ENCODE peak calls at places on chromosome 9, in seven cellular contexts. V is GM12878, H is HCT116, O is Panc1, Q is K562, K is HepG2, Y is SK-N-SH. J is an unnamed sample.

GRCh38 chr9:3118081-3118480 is 274.2 kb upstream of the PUM3 start:
- DNase-seq in V (no peak), H (no peak), O (no peak), Q (no peak), K (no peak), Y (no peak), J (no peak)

GRCh38 chr9:127785023-127785932 is 556 bp upstream of the CDK9 start:
- DNase-seq in V (no peak), H (peak), O (no peak), Q (peak), K (peak), Y (peak), J (no peak)

GRCh38 chr9:137502008-137502913 is 43.1 kb upstream of the NSMF start:
- DNase-seq in V (no peak), H (no peak), O (no peak), Q (peak), K (no peak), Y (peak), J (no peak)

GRCh38 chr9:93154293-93154903 is 20.3 kb upstream of the NINJ1 start:
- DNase-seq in V (no peak), H (no peak), O (no peak), Q (peak), K (peak), Y (peak), J (peak)

GRCh38 chr9:32703635-32704034 is 68.2 kb upstream of the TAF1L start:
- DNase-seq in V (no peak), H (no peak), O (peak), Q (peak), K (peak), Y (no peak), J (no peak)

GRCh38 chr9:111000202-111000601 is 38.1 kb downstream of the LPAR1 start:
- DNase-seq in V (no peak), H (no peak), O (no peak), Q (no peak), K (no peak), Y (no peak), J (no peak)

GRCh38 chr9:135468866-135469521 is 10.6 kb upstream of the PPP1R26 start:
- DNase-seq in V (no peak), H (peak), O (no peak), Q (peak), K (no peak), Y (peak), J (no peak)

GRCh38 chr9:129596541-129597328 is 24.2 kb downstream of the C9orf50 start:
- DNase-seq in V (no peak), H (peak), O (no peak), Q (no peak), K (peak), Y (peak), J (peak)

GRCh38 chr9:138022121-138022741 is 144.6 kb downstream of the CACNA1B start:
- DNase-seq in V (no peak), H (peak), O (no peak), Q (peak), K (no peak), Y (peak), J (peak)

GRCh38 chr9:11088826-11089374 is 476.1 kb upstream of the PTPRD start:
- DNase-seq in V (no peak), H (no peak), O (no peak), Q (no peak), K (no peak), Y (no peak), J (no peak)

GRCh38 chr9:91422832-91423711 is 560 bp downstream of the NFIL3 start:
- DNase-seq in V (no peak), H (no peak), O (no peak), Q (peak), K (peak), Y (no peak), J (peak)

GRCh38 chr9:84997472-84997871 is 327.9 kb downstream of the NTRK2 start:
- DNase-seq in V (no peak), H (no peak), O (no peak), Q (no peak), K (no peak), Y (no peak), J (no peak)

GRCh38 chr9:134208310-134208841 is 44.0 kb upstream of the RNU6ATAC start:
- DNase-seq in V (no peak), H (no peak), O (no peak), Q (no peak), K (no peak), Y (peak), J (no peak)

GRCh38 chr9:133151601-133152525 is 11.9 kb downstream of the GBGT1 start:
- DNase-seq in V (no peak), H (no peak), O (no peak), Q (no peak), K (no peak), Y (no peak), J (no peak)

GRCh38 chr9:79570449-79571308 is 1.1 kb upstream of the TLE4 start:
- DNase-seq in V (no peak), H (no peak), O (no peak), Q (peak), K (no peak), Y (peak), J (peak)

GRCh38 chr9:134851015-134851414 is 29.6 kb upstream of the FCN2 start:
- DNase-seq in V (no peak), H (no peak), O (no peak), Q (no peak), K (no peak), Y (no peak), J (no peak)

GRCh38 chr9:116843863-116844620 is 156.9 kb downstream of the TRIM32 start:
- DNase-seq in V (no peak), H (no peak), O (no peak), Q (no peak), K (no peak), Y (no peak), J (no peak)

GRCh38 chr9:93650448-93650847 is 74.1 kb downstream of the PHF2 start:
- DNase-seq in V (no peak), H (no peak), O (no peak), Q (no peak), K (no peak), Y (no peak), J (no peak)

DNA sequence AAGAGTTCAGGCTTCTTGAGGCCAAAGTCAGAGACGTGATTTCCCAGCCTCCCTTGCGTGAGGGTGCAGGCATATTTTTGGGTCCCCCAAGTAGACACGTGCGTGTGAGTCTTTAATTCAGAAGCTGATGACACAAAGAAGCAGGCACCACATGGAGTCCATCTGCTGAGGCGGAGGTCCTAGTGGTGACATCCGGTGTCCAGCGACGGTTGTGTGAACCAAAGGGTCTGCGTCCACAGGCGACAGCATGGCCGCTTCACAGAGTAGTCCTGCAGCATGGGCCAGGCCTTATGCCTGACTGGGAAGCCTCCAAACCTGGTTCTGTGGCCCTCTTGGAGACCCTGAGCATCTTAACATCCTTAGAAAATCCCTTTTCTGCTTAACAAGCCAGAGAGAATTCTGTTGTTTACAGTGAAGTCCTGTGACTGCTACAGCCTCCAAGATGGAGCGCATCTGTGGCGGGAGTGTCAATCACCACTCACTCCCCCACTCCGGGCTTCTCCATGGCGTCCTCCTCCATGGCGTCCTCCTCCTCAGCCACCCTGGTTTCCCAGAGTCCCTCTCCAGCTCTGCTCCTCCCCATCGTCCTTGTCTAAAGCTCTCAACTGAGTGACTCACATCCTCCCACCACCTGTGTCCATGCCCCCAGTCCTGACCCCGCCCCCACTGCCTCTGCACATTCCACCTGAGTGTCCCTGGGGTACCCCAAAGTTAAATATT is 133.8 kb downstream of the PAX5 start:
- DNase-seq in V (no peak), H (no peak), O (no peak), Q (peak), K (no peak), Y (no peak), J (no peak)
- TF ChIP-seq SIN3A in V (no peak), H (no peak), O (no peak), Q (no peak), K (no peak), Y (no peak), J (no peak)

GRCh38 chr9:80792721-80793120 is 896.6 kb downstream of the TLE1 start:
- DNase-seq in V (no peak), H (no peak), O (no peak), Q (no peak), K (no peak), Y (no peak), J (no peak)
- TF ChIP-seq SIN3A in V (no peak), H (no peak), O (no peak), Q (no peak), K (no peak), Y (no peak), J (no peak)

GRCh38 chr9:70131296-70131695 is 87.6 kb downstream of the MAMDC2 start:
- DNase-seq in V (no peak), H (no peak), O (no peak), Q (no peak), K (no peak), Y (no peak), J (no peak)
- TF ChIP-seq SIN3A in V (no peak), H (no peak), O (no peak), Q (no peak), K (no peak), Y (no peak), J (no peak)

DNA sequence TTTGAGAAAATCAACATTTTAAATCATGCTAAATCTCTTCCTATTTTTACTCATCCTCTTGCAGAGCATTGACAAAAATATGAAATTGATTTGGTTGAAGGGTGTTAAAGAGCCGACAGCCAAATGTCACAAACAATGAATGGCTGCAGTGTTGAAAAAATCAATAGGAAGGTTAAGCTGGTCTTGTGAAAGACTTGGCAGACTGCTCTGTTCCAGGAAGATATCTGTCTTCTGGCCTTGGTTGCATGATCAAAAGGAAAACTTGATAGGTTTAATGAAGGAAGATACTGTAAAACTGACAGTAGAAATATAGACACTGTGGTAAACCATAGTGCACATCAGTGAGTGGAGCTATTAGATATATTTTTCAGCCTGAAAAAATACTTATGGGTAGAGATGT is 103.6 kb downstream of the PBX3 start:
- DNase-seq in V (no peak), H (no peak), O (no peak), Q (no peak), K (peak), Y (no peak), J (no peak)
- TF ChIP-seq SIN3A in V (no peak), H (no peak), O (no peak), Q (no peak), K (no peak), Y (no peak), J (no peak)

J was measured in H1.